ENCODE peak calls at places on chromosomes 1 and 21, in four cellular contexts. B is K562, T is HepG2, S is GM12878. H is an unnamed sample.

GRCh38 chr21:42411891-42412635 is 8.4 kb downstream of the UBASH3A start:
- DNase-seq in T (no peak), B (no peak), S (no peak), H (no peak)

GRCh38 chr1:33876970-33877680 is 13.2 kb downstream of the HMGB4 start:
- DNase-seq in T (no peak), S (no peak), B (no peak), H (no peak)

GRCh38 chr1:59703226-59703917 is 111.4 kb upstream of the HOOK1 start:
- DNase-seq in B (no peak), T (no peak), S (no peak), H (no peak)

GRCh38 chr1:33634806-33635205 is 162.4 kb downstream of the ZSCAN20 start:
- DNase-seq in S (no peak), B (peak; percentile 63), T (peak; percentile 14), H (peak; percentile 70)

GRCh38 chr1:178109348-178110143 is 15.6 kb downstream of the RASAL2 start:
- DNase-seq in B (no peak), S (no peak), T (no peak), H (no peak)

GRCh38 chr1:46131727-46132528 is 501 bp downstream of the PIK3R3 start:
- DNase-seq in S (no peak), B (peak; percentile 32), T (no peak), H (peak; percentile 16)

GRCh38 chr1:156706647-156707008 is 1.2 kb upstream of the CRABP2 start:
- DNase-seq in T (no peak), S (no peak), B (peak; percentile 48), H (no peak)

GRCh38 chr1:15929258-15929935 is 46.5 kb downstream of the ZBTB17 start:
- DNase-seq in B (no peak), S (no peak), T (no peak), H (no peak)

GRCh38 chr1:89587728-89588127 is 45.2 kb upstream of the LRRC8C start:
- DNase-seq in T (peak; percentile 96), B (no peak), S (no peak), H (no peak)

GRCh38 chr1:27872802-27873665 is 690 bp downstream of the THEMIS2 start:
- DNase-seq in B (peak; percentile 63), T (no peak), S (no peak), H (peak; percentile 30)

GRCh38 chr1:162003061-162003824 is 20.4 kb downstream of the OLFML2B start:
- DNase-seq in B (no peak), S (no peak), T (no peak), H (no peak)

GRCh38 chr1:154304664-154305337 is 16.1 kb upstream of the AQP10 start:
- DNase-seq in T (peak; percentile 28), B (no peak), S (no peak), H (no peak)

GRCh38 chr1:70633004-70633403 is 221.9 kb downstream of the CTH start:
- DNase-seq in T (no peak), S (no peak), B (peak; percentile 30), H (no peak)

GRCh38 chr1:208781391-208782035 is 537.3 kb upstream of the PLXNA2 start:
- DNase-seq in S (no peak), B (no peak), T (no peak), H (no peak)

GRCh38 chr1:11174271-11174942 is 14.7 kb upstream of the ANGPTL7 start:
- DNase-seq in T (no peak), S (no peak), B (no peak), H (no peak)

GRCh38 chr1:174877208-174877673 is 122.5 kb upstream of the CACYBP start:
- DNase-seq in T (no peak), S (no peak), B (peak; percentile 19), H (no peak)

GRCh38 chr21:39456665-39457064 is 4.9 kb downstream of the SH3BGR start:
- DNase-seq in T (peak; percentile 14), S (no peak), B (no peak), H (no peak)

GRCh38 chr1:46550751-46551231 is 656 bp downstream of the KNCN start:
- DNase-seq in B (peak; percentile 38), T (no peak), S (no peak), H (no peak)

GRCh38 chr1:45306319-45306718 is 20.4 kb upstream of the HPDL start:
- DNase-seq in T (no peak), S (peak; percentile 69), B (no peak), H (no peak)

GRCh38 chr1:25906644-25907300 is 553 bp upstream of the STMN1 start:
- DNase-seq in T (no peak), S (no peak), B (peak; percentile 70), H (no peak)

GRCh38 chr1:44820945-44821715 is 12.8 kb downstream of the BTBD19 start:
- DNase-seq in S (no peak), B (no peak), T (no peak), H (no peak)

GRCh38 chr1:27469334-27469733 is 20.6 kb downstream of the WASF2 start:
- DNase-seq in B (no peak), S (no peak), T (peak; percentile 47), H (no peak)

GRCh38 chr1:101781437-101781836 is 215.3 kb downstream of the OLFM3 start:
- DNase-seq in S (no peak), B (no peak), T (no peak), H (no peak)

GRCh38 chr1:215637041-215637573 is 70.0 kb downstream of the KCTD3 start:
- DNase-seq in S (no peak), B (no peak), T (peak; percentile 41), H (no peak)

GRCh38 chr1:26368486-26368885 is 4.1 kb downstream of the ZNF683 start:
- DNase-seq in B (no peak), S (no peak), T (no peak), H (no peak)

GRCh38 chr1:24351247-24351646 is 32.1 kb downstream of the GRHL3 start:
- DNase-seq in B (no peak), S (peak; percentile 17), T (no peak), H (no peak)

GRCh38 chr1:209590405-209590804 is 6.9 kb downstream of the CAMK1G start:
- DNase-seq in T (peak; percentile 19), S (no peak), B (peak; percentile 29), H (peak; percentile 73)

GRCh38 chr1:198809247-198809646 is 170.4 kb downstream of the PTPRC start:
- DNase-seq in B (no peak), S (no peak), T (no peak), H (no peak)

GRCh38 chr21:38258803-38259485 is 2.2 kb downstream of the KCNJ15 start:
- DNase-seq in S (no peak), B (no peak), T (no peak), H (no peak)

GRCh38 chr1:202376247-202376646 is 27.7 kb downstream of the PPP1R12B start:
- DNase-seq in T (no peak), B (no peak), S (no peak), H (no peak)

GRCh38 chr1:86753700-86754099 is 49.3 kb downstream of the SH3GLB1 start:
- DNase-seq in T (peak; percentile 67), B (no peak), S (no peak), H (peak; percentile 40)

GRCh38 chr1:232473900-232474299 is 156.0 kb downstream of the SIPA1L2 start:
- DNase-seq in S (no peak), B (no peak), T (no peak), H (no peak)

GRCh38 chr1:60101516-60101915 is 27.9 kb upstream of the C1orf87 start:
- DNase-seq in B (no peak), S (no peak), T (no peak), H (no peak)

GRCh38 chr21:41171210-41171609 is 3.2 kb downstream of the BACE2 start:
- DNase-seq in T (no peak), S (no peak), B (no peak), H (no peak)

GRCh38 chr21:19844334-19844733 is 1153.9 kb upstream of the NCAM2 start:
- DNase-seq in B (no peak), S (no peak), T (no peak), H (no peak)

GRCh38 chr1:67983867-67984266 is 66.6 kb downstream of the DIRAS3 start:
- DNase-seq in T (no peak), S (no peak), B (no peak), H (no peak)

GRCh38 chr1:84997667-84998600 is 1.0 kb upstream of the MCOLN2 start:
- DNase-seq in S (no peak), T (no peak), B (no peak), H (no peak)

GRCh38 chr21:45852886-45853400 is 128.6 kb upstream of the COL6A1 start:
- DNase-seq in T (no peak), S (no peak), B (no peak), H (no peak)

GRCh38 chr1:184590163-184590750 is 164.4 kb downstream of the EDEM3 start:
- DNase-seq in S (no peak), B (no peak), T (no peak), H (no peak)
- TF ChIP-seq TARDBP in S (no peak), B (no peak), T (no peak), H (no peak)

DNA sequence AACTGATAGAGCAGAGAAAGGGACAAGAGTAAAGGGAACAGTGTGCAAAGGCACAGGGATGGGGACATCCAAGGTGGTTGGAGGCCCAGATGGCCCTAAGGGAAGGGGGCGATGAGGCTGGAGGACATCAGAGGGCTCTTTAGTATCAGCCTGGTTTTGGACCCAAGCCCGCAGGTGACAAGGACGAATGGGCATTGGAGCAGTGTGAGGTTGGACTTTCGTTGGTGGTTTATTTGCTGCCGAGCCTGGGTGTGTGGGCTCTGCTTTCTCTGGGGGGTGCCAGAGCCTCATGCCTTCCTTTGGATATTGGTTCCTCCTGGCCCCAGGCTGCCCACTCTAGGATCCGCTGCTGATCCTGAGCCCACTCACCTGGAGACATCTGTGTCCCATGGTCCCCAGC is 12.1 kb downstream of the FOXO6 start:
- DNase-seq in B (no peak), S (no peak), T (no peak), H (no peak)
- TF ChIP-seq TARDBP in B (no peak), S (no peak), T (no peak), H (no peak)

DNA sequence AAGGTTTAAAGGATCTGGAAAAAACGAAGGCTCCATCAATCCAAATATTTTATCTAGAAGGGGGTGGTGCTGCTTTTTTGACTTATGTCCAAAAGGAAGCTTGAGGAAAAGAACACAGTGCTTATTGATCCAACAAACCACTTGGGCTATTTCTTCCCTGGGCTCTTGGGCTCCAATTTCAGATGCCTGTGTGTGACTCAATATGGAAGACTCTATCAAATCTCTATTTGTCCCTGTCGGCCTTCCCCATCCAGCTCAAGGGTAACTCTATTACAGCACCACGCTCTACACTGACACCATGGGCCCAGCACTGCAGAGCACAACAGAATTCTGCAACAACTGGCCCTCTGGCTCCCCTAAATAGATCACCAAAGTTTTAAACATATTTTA is 51.7 kb downstream of the CAPZB start:
- DNase-seq in S (no peak), B (no peak), T (no peak), H (no peak)
- TF ChIP-seq TARDBP in S (no peak), B (no peak), T (no peak), H (no peak)

GRCh38 chr1:29830916-29831315 is 594.6 kb downstream of the PTPRU start:
- DNase-seq in T (no peak), B (no peak), S (no peak), H (no peak)
- TF ChIP-seq TARDBP in T (no peak), B (no peak), S (no peak), H (no peak)

GRCh38 chr1:119954476-119955422 is 58.4 kb upstream of the ADAM30 start:
- DNase-seq in B (no peak), S (no peak), T (no peak), H (no peak)
- TF ChIP-seq TARDBP in B (no peak), S (no peak), T (no peak), H (no peak)

GRCh38 chr1:239587066-239587465 is 200.7 kb downstream of the CHRM3 start:
- DNase-seq in S (no peak), B (no peak), T (no peak), H (no peak)
- TF ChIP-seq TARDBP in S (no peak), B (no peak), T (no peak), H (no peak)

GRCh38 chr1:7253988-7254587 is 468.8 kb downstream of the CAMTA1 start:
- DNase-seq in B (no peak), S (no peak), T (no peak), H (no peak)
- TF ChIP-seq TARDBP in B (no peak), S (no peak), T (no peak), H (no peak)